ENCODE peak calls at places on chromosomes 2 and 18, in four cellular contexts. One of them, this sample, is unnamed.

GRCh38 chr2:45938649-45939511 is 287.4 kb downstream of the PRKCE start:
- DNase-seq in Caco-2: peak
- DNase-seq in brain microvascular endothelial cell: peak
- DNase-seq in COLO829: peak
- DNase-seq in this sample: no peak

GRCh38 chr18:58668211-58668610 is 3.1 kb upstream of the MALT1 start:
- DNase-seq in Caco-2: no peak
- DNase-seq in COLO829: no peak
- DNase-seq in brain microvascular endothelial cell: no peak
- DNase-seq in this sample: no peak

GRCh38 chr2:232633413-232634318 is at the start of gene EFHD1:
- DNase-seq in brain microvascular endothelial cell: peak
- DNase-seq in COLO829: no peak
- DNase-seq in Caco-2: peak
- DNase-seq in this sample: peak

GRCh38 chr2:190533968-190534309 is 583 bp downstream of the NEMP2 start:
- DNase-seq in COLO829: no peak
- DNase-seq in brain microvascular endothelial cell: no peak
- DNase-seq in Caco-2: no peak
- DNase-seq in this sample: peak

GRCh38 chr2:8609357-8609804 is 72.5 kb upstream of the ID2 start:
- DNase-seq in brain microvascular endothelial cell: no peak
- DNase-seq in Caco-2: peak
- DNase-seq in COLO829: no peak
- DNase-seq in this sample: no peak

GRCh38 chr18:61699397-61700090 is 193.3 kb downstream of the RNF152 start:
- DNase-seq in COLO829: no peak
- DNase-seq in Caco-2: no peak
- DNase-seq in brain microvascular endothelial cell: no peak
- DNase-seq in this sample: no peak

GRCh38 chr2:112345030-112346027 is 69.9 kb downstream of the ZC3H6 start:
- DNase-seq in Caco-2: peak
- DNase-seq in brain microvascular endothelial cell: no peak
- DNase-seq in COLO829: no peak
- DNase-seq in this sample: no peak

GRCh38 chr18:1102848-1103247 is 198.2 kb downstream of the ADCYAP1 start:
- DNase-seq in brain microvascular endothelial cell: no peak
- DNase-seq in COLO829: no peak
- DNase-seq in Caco-2: no peak
- DNase-seq in this sample: no peak

GRCh38 chr2:127874378-127875271 is 11.1 kb downstream of the AMMECR1L start:
- DNase-seq in Caco-2: no peak
- DNase-seq in COLO829: no peak
- DNase-seq in brain microvascular endothelial cell: no peak
- DNase-seq in this sample: no peak

GRCh38 chr2:133342283-133342895 is 225.9 kb downstream of the NCKAP5 start:
- DNase-seq in COLO829: no peak
- DNase-seq in Caco-2: no peak
- DNase-seq in brain microvascular endothelial cell: no peak
- DNase-seq in this sample: no peak